ENCODE peak calls at places on chromosomes 7 and 10, in seven cellular contexts. X is Panc1; C is PC-9; E is bronchial epithelial cell; F is adrenal gland; J is CD4-positive, CD25-positive, alpha-beta regulatory T cell; Q is lung. B is an unnamed sample.

GRCh38 chr7:46525876-46526275 is 604.8 kb upstream of the IGFBP3 start:
- DNase-seq in X (no peak), C (no peak), E (peak; percentile 28), F (no peak), J (no peak), Q (no peak), B (no peak)

GRCh38 chr10:38027992-38028391 is 17.5 kb downstream of the ZNF33A start:
- DNase-seq in X (no peak), C (no peak), E (peak; percentile 44), F (no peak), J (no peak), Q (no peak), B (no peak)

GRCh38 chr7:146781352-146782116 is 664.9 kb downstream of the CNTNAP2 start:
- DNase-seq in X (no peak), C (no peak), E (no peak), F (no peak), J (no peak), Q (no peak), B (no peak)

GRCh38 chr10:49615213-49615612 is 1.4 kb downstream of the CHAT start:
- DNase-seq in X (no peak), C (no peak), E (no peak), F (no peak), J (no peak), Q (no peak), B (peak; percentile 31)

GRCh38 chr10:111037868-111038267 is 39.0 kb upstream of the ADRA2A start:
- DNase-seq in X (no peak), C (no peak), E (no peak), F (no peak), J (no peak), Q (no peak), B (no peak)

GRCh38 chr10:47223236-47223635 is 76.8 kb upstream of the GDF10 start:
- DNase-seq in X (no peak), C (no peak), E (no peak), F (no peak), J (no peak), Q (peak; percentile 13), B (peak; percentile 74)

GRCh38 chr7:132263151-132263550 is 313.1 kb downstream of the PLXNA4 start:
- DNase-seq in X (no peak), C (no peak), E (no peak), F (no peak), J (no peak), Q (no peak), B (no peak)

GRCh38 chr10:64369885-64370773 is 848.9 kb downstream of the REEP3 start:
- DNase-seq in X (no peak), C (no peak), E (no peak), F (no peak), J (no peak), Q (no peak), B (no peak)

GRCh38 chr7:15582773-15583172 is 21.0 kb upstream of the AGMO start:
- DNase-seq in X (no peak), C (no peak), E (no peak), F (no peak), J (no peak), Q (no peak), B (no peak)

GRCh38 chr10:59271160-59271559 is 91.2 kb downstream of the FAM13C start:
- DNase-seq in X (no peak), C (no peak), E (no peak), F (no peak), J (no peak), Q (no peak), B (no peak)

GRCh38 chr7:79781716-79782115 is 328.2 kb upstream of the MAGI2 start:
- DNase-seq in X (no peak), C (no peak), E (no peak), F (no peak), J (no peak), Q (no peak), B (no peak)

GRCh38 chr7:85022064-85022697 is 164.7 kb downstream of the SEMA3D start:
- DNase-seq in X (no peak), C (no peak), E (no peak), F (no peak), J (no peak), Q (no peak), B (no peak)

GRCh38 chr10:114285961-114286441 is 46.9 kb downstream of the VWA2 start:
- DNase-seq in X (no peak), C (no peak), E (no peak), F (no peak), J (no peak), Q (no peak), B (no peak)

GRCh38 chr10:17056781-17057191 is 72.8 kb downstream of the CUBN start:
- DNase-seq in X (no peak), C (no peak), E (peak; percentile 46), F (no peak), J (no peak), Q (no peak), B (no peak)

GRCh38 chr7:44184221-44184873 is 4.9 kb downstream of the GCK start:
- DNase-seq in X (peak; percentile 86), C (peak; percentile 99), E (peak; percentile 94), F (peak; percentile 79), J (no peak), Q (no peak), B (peak; percentile 82)

GRCh38 chr10:29257106-29257783 is 31.6 kb upstream of the LYZL1 start:
- DNase-seq in X (no peak), C (peak; percentile 81), E (no peak), F (peak; percentile 75), J (no peak), Q (peak; percentile 44), B (no peak)

GRCh38 chr7:11737723-11738122 is 94.3 kb downstream of the THSD7A start:
- DNase-seq in X (no peak), C (no peak), E (peak; percentile 88), F (no peak), J (no peak), Q (no peak), B (no peak)

GRCh38 chr10:129101232-129101980 is 365.6 kb upstream of the MGMT start:
- DNase-seq in X (no peak), C (no peak), E (no peak), F (peak; percentile 34), J (no peak), Q (peak; percentile 24), B (no peak)

GRCh38 chr10:96188911-96189310 is 58.8 kb downstream of the ZNF518A start:
- DNase-seq in X (no peak), C (no peak), E (no peak), F (no peak), J (no peak), Q (no peak), B (no peak)

GRCh38 chr10:118256825-118257570 is 85.1 kb downstream of the FAM204A start:
- DNase-seq in X (no peak), C (no peak), E (no peak), F (no peak), J (no peak), Q (no peak), B (no peak)

GRCh38 chr10:118255355-118255754 is 86.8 kb downstream of the FAM204A start:
- DNase-seq in X (no peak), C (no peak), E (no peak), F (no peak), J (no peak), Q (no peak), B (no peak)

GRCh38 chr10:118259288-118259906 is 82.7 kb downstream of the FAM204A start:
- DNase-seq in X (no peak), C (no peak), E (peak; percentile 19), F (no peak), J (no peak), Q (no peak), B (peak; percentile 88)

GRCh38 chr10:118256209-118256608 is 85.9 kb downstream of the FAM204A start:
- DNase-seq in X (no peak), C (no peak), E (no peak), F (no peak), J (no peak), Q (no peak), B (no peak)

DNA sequence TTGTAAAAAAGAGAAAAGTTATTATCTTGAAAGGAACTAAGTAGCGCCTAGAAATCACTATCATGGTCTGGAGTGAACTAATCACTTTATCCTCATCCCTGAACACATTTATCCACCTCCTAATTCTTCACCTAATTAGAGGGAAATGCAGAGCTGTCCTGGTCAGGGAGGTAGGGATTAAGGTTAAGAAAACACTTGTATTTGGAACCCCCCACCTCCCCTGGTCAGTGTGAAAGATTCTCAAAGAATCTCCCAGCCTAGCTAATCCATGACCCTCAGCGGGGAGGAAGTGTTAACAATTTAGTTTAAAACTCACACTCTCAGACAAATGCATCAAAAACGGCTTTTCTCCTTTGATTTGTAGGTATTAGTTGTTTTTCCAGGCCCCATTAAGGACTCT is 83.8 kb downstream of the FAM204A start:
- DNase-seq in X (no peak), C (no peak), E (no peak), F (no peak), J (no peak), Q (no peak), B (peak; percentile 59)
- H3K27me3 ChIP-seq in X (peaks cover 56% of the 10 kb centered on the region), C (peaks cover 34% of the 10 kb centered on the region), E (no peaks in the 10 kb centered on the region), F (peaks cover 7% of the 10 kb centered on the region), J (peaks cover 3% of the 10 kb centered on the region), Q (no peaks in the 10 kb centered on the region), B (peaks cover 95% of the 10 kb centered on the region)

GRCh38 chr10:93071674-93072224 is 1.9 kb upstream of the CYP26A1 start:
- DNase-seq in X (no peak), C (peak; percentile 74), E (no peak), F (peak; percentile 68), J (no peak), Q (no peak), B (peak; percentile 95)
- H3K27me3 ChIP-seq in X (peaks cover 34% of the 10 kb centered on the region), C (no peaks in the 10 kb centered on the region), E (peaks cover 76% of the 10 kb centered on the region), F (peaks cover 58% of the 10 kb centered on the region), J (peaks cover 16% of the 10 kb centered on the region), Q (peaks cover 9% of the 10 kb centered on the region), B (peaks cover 46% of the 10 kb centered on the region)

DNA sequence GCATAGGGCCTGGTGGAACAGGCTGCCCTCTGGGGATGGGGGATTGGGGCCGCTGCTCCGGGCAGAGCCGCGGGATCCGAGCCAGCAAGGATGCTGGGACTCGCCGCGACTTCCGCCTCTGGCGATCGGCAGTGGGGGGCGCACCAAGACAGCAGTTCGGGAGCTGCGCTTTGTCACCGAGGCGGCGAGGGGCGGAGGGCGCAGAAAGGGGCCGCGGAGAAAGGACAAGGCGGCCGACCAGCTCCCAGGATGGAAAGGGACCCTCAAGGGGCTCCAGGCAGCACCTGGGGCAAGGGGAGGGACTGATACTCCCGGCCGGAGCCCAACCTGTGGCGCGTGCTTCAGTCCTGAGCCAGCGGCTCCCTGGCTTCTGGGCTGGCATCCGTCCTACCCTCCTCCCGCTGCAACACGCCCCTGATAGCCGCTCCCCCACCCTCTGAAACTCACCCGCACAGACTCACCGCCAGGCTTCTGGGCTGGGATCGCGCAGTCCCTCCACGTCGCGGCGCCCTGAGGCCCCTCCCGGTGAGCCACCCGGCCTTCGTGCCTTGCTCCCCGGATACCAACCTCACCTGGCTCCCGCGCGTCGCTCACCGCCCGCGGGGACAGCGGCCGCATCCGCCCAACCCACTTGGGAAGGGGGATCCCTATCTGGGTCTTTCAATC is 7.1 kb upstream of the EVX1 start:
- DNase-seq in X (no peak), C (peak; percentile 44), E (peak; percentile 17), F (no peak), J (no peak), Q (no peak), B (peak; percentile 92)
- H3K27me3 ChIP-seq in X (no peaks in the 10 kb centered on the region), C (peaks cover 7% of the 10 kb centered on the region), E (peaks cover 35% of the 10 kb centered on the region), F (peaks cover 29% of the 10 kb centered on the region), J (peaks cover 27% of the 10 kb centered on the region), Q (peaks cover 17% of the 10 kb centered on the region), B (peaks cover 87% of the 10 kb centered on the region)

DNA sequence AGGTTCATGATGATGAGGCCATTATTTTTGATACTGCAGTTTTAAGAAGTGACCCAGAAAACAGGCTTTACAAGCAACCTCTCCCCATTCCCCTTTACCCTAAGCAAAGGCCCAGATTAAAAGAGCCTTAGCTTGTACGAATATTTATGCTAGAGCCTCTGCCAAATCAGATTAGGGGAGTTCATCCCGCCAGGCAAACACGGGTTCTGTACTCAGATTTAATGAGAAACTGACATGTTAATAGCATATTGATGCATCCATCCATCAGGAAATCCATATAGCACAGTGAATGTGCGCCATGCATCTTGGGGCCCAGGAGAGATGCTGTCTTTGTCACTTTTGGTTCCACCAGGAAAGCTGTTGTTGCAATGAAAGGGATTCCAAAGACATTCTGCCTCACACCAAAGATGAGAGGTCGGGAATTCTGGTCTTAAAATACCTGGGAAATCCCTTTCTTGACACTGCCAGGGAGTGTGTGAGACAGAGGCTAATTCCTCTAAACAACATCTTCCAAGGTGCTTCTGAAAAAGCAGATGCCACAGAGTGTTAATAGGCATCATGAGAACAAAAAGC is 118.3 kb downstream of the ANLN start:
- DNase-seq in X (no peak), C (peak; percentile 29), E (no peak), F (no peak), J (no peak), Q (no peak), B (no peak)
- H3K27me3 ChIP-seq in X (no peaks in the 10 kb centered on the region), C (peaks cover 79% of the 10 kb centered on the region), E (no peaks in the 10 kb centered on the region), F (no peaks in the 10 kb centered on the region), J (no peaks in the 10 kb centered on the region), Q (no peaks in the 10 kb centered on the region), B (no peaks in the 10 kb centered on the region)

B was measured in endodermal cell.